ENCODE peak calls at places on chromosomes 5 and 9, in ten cellular contexts. One of them, this sample, is unnamed.
A peak's percentile ranks its signal among the peaks of the same experiment; 100 is the strongest.

GRCh38 chr9:19104528-19105282 is 2.0 kb upstream of the HAUS6 start:
- DNase-seq in activated CD8-positive, alpha-beta T cell treated with anti-CD3 and anti-CD28 coated beads for 36 hours: no peak
- DNase-seq in fibroblast of pulmonary artery: no peak
- DNase-seq in retinal pigment epithelial cell: no peak
- DNase-seq in psoas muscle: no peak
- DNase-seq in neural crest cell: no peak
- DNase-seq in stomach: no peak
- DNase-seq in B cell: no peak
- DNase-seq in choroid plexus epithelial cell: no peak
- DNase-seq in pancreas: no peak
- DNase-seq in this sample: no peak

GRCh38 chr9:16121593-16121992 is 568.8 kb downstream of the CCDC171 start:
- DNase-seq in B cell: no peak
- DNase-seq in fibroblast of pulmonary artery: peak; percentile 27
- DNase-seq in choroid plexus epithelial cell: peak; percentile 59
- DNase-seq in activated CD8-positive, alpha-beta T cell treated with anti-CD3 and anti-CD28 coated beads for 36 hours: no peak
- DNase-seq in retinal pigment epithelial cell: no peak
- DNase-seq in psoas muscle: no peak
- DNase-seq in neural crest cell: no peak
- DNase-seq in pancreas: no peak
- DNase-seq in stomach: no peak
- DNase-seq in this sample: no peak

GRCh38 chr9:34991833-34992375 is 2.4 kb downstream of the DNAJB5 start:
- DNase-seq in stomach: no peak
- DNase-seq in choroid plexus epithelial cell: peak; percentile 45
- DNase-seq in activated CD8-positive, alpha-beta T cell treated with anti-CD3 and anti-CD28 coated beads for 36 hours: peak; percentile 78
- DNase-seq in B cell: peak; percentile 30
- DNase-seq in neural crest cell: no peak
- DNase-seq in psoas muscle: peak; percentile 83
- DNase-seq in retinal pigment epithelial cell: no peak
- DNase-seq in pancreas: peak; percentile 55
- DNase-seq in fibroblast of pulmonary artery: no peak
- DNase-seq in this sample: no peak

GRCh38 chr5:169801324-169801777 is 164.3 kb downstream of the DOCK2 start:
- DNase-seq in fibroblast of pulmonary artery: peak; percentile 72
- DNase-seq in retinal pigment epithelial cell: no peak
- DNase-seq in choroid plexus epithelial cell: peak; percentile 34
- DNase-seq in pancreas: no peak
- DNase-seq in B cell: no peak
- DNase-seq in neural crest cell: no peak
- DNase-seq in psoas muscle: no peak
- DNase-seq in stomach: no peak
- DNase-seq in activated CD8-positive, alpha-beta T cell treated with anti-CD3 and anti-CD28 coated beads for 36 hours: peak; percentile 12
- DNase-seq in this sample: no peak

GRCh38 chr5:157217289-157218024 is 36.8 kb downstream of the ITK start:
- DNase-seq in psoas muscle: no peak
- DNase-seq in neural crest cell: no peak
- DNase-seq in stomach: no peak
- DNase-seq in activated CD8-positive, alpha-beta T cell treated with anti-CD3 and anti-CD28 coated beads for 36 hours: peak; percentile 72
- DNase-seq in fibroblast of pulmonary artery: no peak
- DNase-seq in choroid plexus epithelial cell: no peak
- DNase-seq in retinal pigment epithelial cell: no peak
- DNase-seq in pancreas: no peak
- DNase-seq in B cell: no peak
- DNase-seq in this sample: no peak

GRCh38 chr5:65809817-65810531 is 88.0 kb downstream of the NLN start:
- DNase-seq in retinal pigment epithelial cell: peak; percentile 76
- DNase-seq in pancreas: no peak
- DNase-seq in activated CD8-positive, alpha-beta T cell treated with anti-CD3 and anti-CD28 coated beads for 36 hours: no peak
- DNase-seq in stomach: peak; percentile 75
- DNase-seq in psoas muscle: peak; percentile 21
- DNase-seq in neural crest cell: no peak
- DNase-seq in choroid plexus epithelial cell: peak; percentile 84
- DNase-seq in B cell: no peak
- DNase-seq in fibroblast of pulmonary artery: peak; percentile 84
- DNase-seq in this sample: no peak

GRCh38 chr9:22129134-22129533 is 120.0 kb upstream of the CDKN2B start:
- DNase-seq in B cell: no peak
- DNase-seq in choroid plexus epithelial cell: peak; percentile 59
- DNase-seq in psoas muscle: no peak
- DNase-seq in activated CD8-positive, alpha-beta T cell treated with anti-CD3 and anti-CD28 coated beads for 36 hours: no peak
- DNase-seq in stomach: no peak
- DNase-seq in retinal pigment epithelial cell: no peak
- DNase-seq in fibroblast of pulmonary artery: peak; percentile 59
- DNase-seq in neural crest cell: no peak
- DNase-seq in pancreas: no peak
- DNase-seq in this sample: no peak

GRCh38 chr9:129774791-129775149 is 21.9 kb upstream of the PTGES start:
- DNase-seq in psoas muscle: no peak
- DNase-seq in pancreas: no peak
- DNase-seq in choroid plexus epithelial cell: no peak
- DNase-seq in fibroblast of pulmonary artery: no peak
- DNase-seq in B cell: no peak
- DNase-seq in retinal pigment epithelial cell: no peak
- DNase-seq in neural crest cell: no peak
- DNase-seq in activated CD8-positive, alpha-beta T cell treated with anti-CD3 and anti-CD28 coated beads for 36 hours: no peak
- DNase-seq in stomach: no peak
- DNase-seq in this sample: no peak

GRCh38 chr5:56476487-56476856 is 243.3 kb upstream of the ANKRD55 start:
- DNase-seq in psoas muscle: no peak
- DNase-seq in neural crest cell: no peak
- DNase-seq in retinal pigment epithelial cell: no peak
- DNase-seq in choroid plexus epithelial cell: peak; percentile 15
- DNase-seq in activated CD8-positive, alpha-beta T cell treated with anti-CD3 and anti-CD28 coated beads for 36 hours: no peak
- DNase-seq in pancreas: no peak
- DNase-seq in B cell: no peak
- DNase-seq in stomach: no peak
- DNase-seq in fibroblast of pulmonary artery: no peak
- DNase-seq in this sample: no peak

GRCh38 chr9:92738661-92739081 is 26.0 kb downstream of the BICD2 start:
- DNase-seq in activated CD8-positive, alpha-beta T cell treated with anti-CD3 and anti-CD28 coated beads for 36 hours: no peak
- DNase-seq in stomach: peak; percentile 43
- DNase-seq in choroid plexus epithelial cell: no peak
- DNase-seq in psoas muscle: no peak
- DNase-seq in fibroblast of pulmonary artery: no peak
- DNase-seq in pancreas: no peak
- DNase-seq in B cell: no peak
- DNase-seq in neural crest cell: no peak
- DNase-seq in retinal pigment epithelial cell: no peak
- DNase-seq in this sample: no peak

GRCh38 chr9:105359899-105360298 is 87.9 kb upstream of the FSD1L start:
- DNase-seq in psoas muscle: no peak
- DNase-seq in choroid plexus epithelial cell: peak; percentile 56
- DNase-seq in neural crest cell: no peak
- DNase-seq in fibroblast of pulmonary artery: peak; percentile 33
- DNase-seq in stomach: no peak
- DNase-seq in B cell: no peak
- DNase-seq in pancreas: no peak
- DNase-seq in retinal pigment epithelial cell: no peak
- DNase-seq in activated CD8-positive, alpha-beta T cell treated with anti-CD3 and anti-CD28 coated beads for 36 hours: peak; percentile 86
- DNase-seq in this sample: no peak

GRCh38 chr5:115309751-115310370 is 13.4 kb upstream of the CCDC112 start:
- DNase-seq in neural crest cell: no peak
- DNase-seq in choroid plexus epithelial cell: peak; percentile 73
- DNase-seq in activated CD8-positive, alpha-beta T cell treated with anti-CD3 and anti-CD28 coated beads for 36 hours: no peak
- DNase-seq in fibroblast of pulmonary artery: peak; percentile 73
- DNase-seq in pancreas: no peak
- DNase-seq in psoas muscle: no peak
- DNase-seq in stomach: no peak
- DNase-seq in B cell: peak; percentile 57
- DNase-seq in retinal pigment epithelial cell: no peak
- DNase-seq in this sample: no peak

GRCh38 chr5:20300110-20300509 is 312.1 kb upstream of the CDH18 start:
- DNase-seq in retinal pigment epithelial cell: no peak
- DNase-seq in stomach: no peak
- DNase-seq in neural crest cell: no peak
- DNase-seq in choroid plexus epithelial cell: no peak
- DNase-seq in B cell: no peak
- DNase-seq in pancreas: no peak
- DNase-seq in activated CD8-positive, alpha-beta T cell treated with anti-CD3 and anti-CD28 coated beads for 36 hours: no peak
- DNase-seq in psoas muscle: no peak
- DNase-seq in fibroblast of pulmonary artery: peak; percentile 79
- DNase-seq in this sample: no peak

GRCh38 chr5:169801781-169802180 is 164.7 kb downstream of the DOCK2 start:
- DNase-seq in stomach: no peak
- DNase-seq in neural crest cell: no peak
- DNase-seq in psoas muscle: no peak
- DNase-seq in retinal pigment epithelial cell: no peak
- DNase-seq in pancreas: no peak
- DNase-seq in activated CD8-positive, alpha-beta T cell treated with anti-CD3 and anti-CD28 coated beads for 36 hours: no peak
- DNase-seq in choroid plexus epithelial cell: peak; percentile 36
- DNase-seq in B cell: no peak
- DNase-seq in fibroblast of pulmonary artery: peak; percentile 25
- DNase-seq in this sample: no peak

GRCh38 chr9:76603448-76603895 is 144.5 kb downstream of the GCNT1 start:
- DNase-seq in stomach: no peak
- DNase-seq in fibroblast of pulmonary artery: peak; percentile 97
- DNase-seq in choroid plexus epithelial cell: peak; percentile 63
- DNase-seq in psoas muscle: no peak
- DNase-seq in neural crest cell: no peak
- DNase-seq in pancreas: no peak
- DNase-seq in retinal pigment epithelial cell: no peak
- DNase-seq in B cell: no peak
- DNase-seq in activated CD8-positive, alpha-beta T cell treated with anti-CD3 and anti-CD28 coated beads for 36 hours: peak; percentile 34
- DNase-seq in this sample: no peak

GRCh38 chr5:123047706-123048105 is 11.2 kb upstream of the PPIC start:
- DNase-seq in stomach: no peak
- DNase-seq in retinal pigment epithelial cell: no peak
- DNase-seq in activated CD8-positive, alpha-beta T cell treated with anti-CD3 and anti-CD28 coated beads for 36 hours: no peak
- DNase-seq in neural crest cell: no peak
- DNase-seq in psoas muscle: no peak
- DNase-seq in pancreas: no peak
- DNase-seq in B cell: no peak
- DNase-seq in fibroblast of pulmonary artery: no peak
- DNase-seq in choroid plexus epithelial cell: no peak
- DNase-seq in this sample: no peak

GRCh38 chr5:80382488-80382887 is 25.4 kb upstream of the ZFYVE16 start:
- DNase-seq in neural crest cell: no peak
- DNase-seq in stomach: no peak
- DNase-seq in activated CD8-positive, alpha-beta T cell treated with anti-CD3 and anti-CD28 coated beads for 36 hours: no peak
- DNase-seq in fibroblast of pulmonary artery: no peak
- DNase-seq in psoas muscle: no peak
- DNase-seq in B cell: no peak
- DNase-seq in pancreas: no peak
- DNase-seq in retinal pigment epithelial cell: no peak
- DNase-seq in choroid plexus epithelial cell: no peak
- DNase-seq in this sample: no peak

GRCh38 chr5:200985-201384 is 9.7 kb downstream of the LRRC14B start:
- DNase-seq in stomach: no peak
- DNase-seq in choroid plexus epithelial cell: no peak
- DNase-seq in activated CD8-positive, alpha-beta T cell treated with anti-CD3 and anti-CD28 coated beads for 36 hours: no peak
- DNase-seq in retinal pigment epithelial cell: no peak
- DNase-seq in B cell: no peak
- DNase-seq in neural crest cell: no peak
- DNase-seq in psoas muscle: no peak
- DNase-seq in pancreas: no peak
- DNase-seq in fibroblast of pulmonary artery: no peak
- DNase-seq in this sample: no peak

GRCh38 chr5:93578813-93579560 is 2.0 kb downstream of the NR2F1-AS1 start:
- DNase-seq in B cell: no peak
- DNase-seq in stomach: no peak
- DNase-seq in retinal pigment epithelial cell: no peak
- DNase-seq in choroid plexus epithelial cell: peak; percentile 79
- DNase-seq in activated CD8-positive, alpha-beta T cell treated with anti-CD3 and anti-CD28 coated beads for 36 hours: no peak
- DNase-seq in fibroblast of pulmonary artery: peak; percentile 82
- DNase-seq in neural crest cell: peak; percentile 76
- DNase-seq in pancreas: no peak
- DNase-seq in psoas muscle: peak; percentile 49
- DNase-seq in this sample: peak; percentile 64
- TF ChIP-seq CTCF in B cell: no peak
- TF ChIP-seq CTCF in stomach: no peak
- TF ChIP-seq CTCF in retinal pigment epithelial cell: peak; percentile 17
- TF ChIP-seq CTCF in choroid plexus epithelial cell: no peak
- TF ChIP-seq CTCF in activated CD8-positive, alpha-beta T cell treated with anti-CD3 and anti-CD28 coated beads for 36 hours: no peak
- TF ChIP-seq CTCF in fibroblast of pulmonary artery: no peak
- TF ChIP-seq CTCF in neural crest cell: no peak
- TF ChIP-seq CTCF in pancreas: no peak
- TF ChIP-seq CTCF in psoas muscle: no peak
- TF ChIP-seq CTCF in this sample: no peak

DNA sequence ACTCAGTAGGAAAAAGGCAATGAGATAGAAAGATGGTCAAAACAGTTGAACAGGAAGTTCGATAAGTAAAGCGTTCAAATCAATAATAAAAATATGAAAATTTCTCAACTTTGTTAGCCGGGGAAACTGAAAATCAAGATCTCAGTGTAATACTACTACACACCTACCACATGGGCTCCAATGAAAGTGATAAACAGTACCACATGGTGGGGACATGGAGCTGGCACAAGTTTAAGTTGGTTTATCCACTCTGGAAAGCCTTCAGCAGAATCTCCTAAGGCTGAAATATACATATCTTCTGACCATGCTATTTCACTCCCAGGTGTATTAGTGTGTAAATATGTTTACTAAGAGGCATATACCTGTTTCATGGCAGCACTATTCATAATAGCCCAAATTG is 126.8 kb downstream of the NXNL2 start:
- DNase-seq in activated CD8-positive, alpha-beta T cell treated with anti-CD3 and anti-CD28 coated beads for 36 hours: no peak
- DNase-seq in choroid plexus epithelial cell: peak; percentile 61
- DNase-seq in psoas muscle: no peak
- DNase-seq in pancreas: no peak
- DNase-seq in fibroblast of pulmonary artery: peak; percentile 49
- DNase-seq in retinal pigment epithelial cell: no peak
- DNase-seq in neural crest cell: no peak
- DNase-seq in stomach: no peak
- DNase-seq in B cell: no peak
- DNase-seq in this sample: no peak
- TF ChIP-seq CTCF in activated CD8-positive, alpha-beta T cell treated with anti-CD3 and anti-CD28 coated beads for 36 hours: no peak
- TF ChIP-seq CTCF in choroid plexus epithelial cell: peak; percentile 21
- TF ChIP-seq CTCF in psoas muscle: no peak
- TF ChIP-seq CTCF in pancreas: no peak
- TF ChIP-seq CTCF in fibroblast of pulmonary artery: peak; percentile 20
- TF ChIP-seq CTCF in retinal pigment epithelial cell: no peak
- TF ChIP-seq CTCF in neural crest cell: no peak
- TF ChIP-seq CTCF in stomach: no peak
- TF ChIP-seq CTCF in B cell: no peak
- TF ChIP-seq CTCF in this sample: no peak

DNA sequence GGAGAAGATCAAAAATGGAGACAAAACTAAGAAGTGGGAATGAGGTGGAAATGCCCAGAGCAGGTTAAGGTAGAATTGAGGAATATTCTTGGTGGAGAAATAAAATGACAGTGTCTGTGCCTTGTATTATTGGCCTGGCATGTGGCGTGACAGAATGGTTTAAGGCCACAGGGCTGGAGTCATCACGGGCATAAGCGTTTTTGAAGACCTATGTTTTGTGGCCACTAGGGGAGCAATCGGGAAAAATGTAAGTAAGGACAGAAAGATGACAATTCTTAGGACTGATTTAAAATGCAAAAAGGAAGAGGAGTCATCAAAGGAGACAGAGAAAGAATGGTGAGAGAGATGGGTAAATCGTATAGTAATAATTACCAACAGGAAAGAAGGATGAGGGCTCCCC is 72.2 kb upstream of the EPB41L4A start:
- DNase-seq in B cell: peak; percentile 17
- DNase-seq in pancreas: no peak
- DNase-seq in activated CD8-positive, alpha-beta T cell treated with anti-CD3 and anti-CD28 coated beads for 36 hours: no peak
- DNase-seq in psoas muscle: no peak
- DNase-seq in fibroblast of pulmonary artery: no peak
- DNase-seq in retinal pigment epithelial cell: no peak
- DNase-seq in choroid plexus epithelial cell: peak; percentile 3
- DNase-seq in neural crest cell: no peak
- DNase-seq in stomach: no peak
- DNase-seq in this sample: no peak
- TF ChIP-seq CTCF in B cell: peak; percentile 53
- TF ChIP-seq CTCF in pancreas: peak; percentile 11
- TF ChIP-seq CTCF in activated CD8-positive, alpha-beta T cell treated with anti-CD3 and anti-CD28 coated beads for 36 hours: peak; percentile 32
- TF ChIP-seq CTCF in psoas muscle: peak; percentile 5
- TF ChIP-seq CTCF in fibroblast of pulmonary artery: peak; percentile 39
- TF ChIP-seq CTCF in retinal pigment epithelial cell: peak; percentile 49
- TF ChIP-seq CTCF in choroid plexus epithelial cell: peak; percentile 42
- TF ChIP-seq CTCF in neural crest cell: peak; percentile 58
- TF ChIP-seq CTCF in stomach: peak; percentile 12
- TF ChIP-seq CTCF in this sample: peak; percentile 32

GRCh38 chr5:173625686-173626500 is 9.4 kb upstream of the BOD1 start:
- DNase-seq in stomach: no peak
- DNase-seq in retinal pigment epithelial cell: no peak
- DNase-seq in pancreas: no peak
- DNase-seq in choroid plexus epithelial cell: peak; percentile 49
- DNase-seq in B cell: peak; percentile 49
- DNase-seq in neural crest cell: no peak
- DNase-seq in fibroblast of pulmonary artery: no peak
- DNase-seq in activated CD8-positive, alpha-beta T cell treated with anti-CD3 and anti-CD28 coated beads for 36 hours: no peak
- DNase-seq in psoas muscle: no peak
- DNase-seq in this sample: no peak
- TF ChIP-seq CTCF in stomach: no peak
- TF ChIP-seq CTCF in retinal pigment epithelial cell: peak; percentile 34
- TF ChIP-seq CTCF in pancreas: no peak
- TF ChIP-seq CTCF in choroid plexus epithelial cell: peak; percentile 54
- TF ChIP-seq CTCF in B cell: peak; percentile 40
- TF ChIP-seq CTCF in neural crest cell: no peak
- TF ChIP-seq CTCF in fibroblast of pulmonary artery: peak; percentile 7
- TF ChIP-seq CTCF in activated CD8-positive, alpha-beta T cell treated with anti-CD3 and anti-CD28 coated beads for 36 hours: no peak
- TF ChIP-seq CTCF in psoas muscle: no peak
- TF ChIP-seq CTCF in this sample: no peak